ENCODE peak calls at places on chromosomes 13 and 19, in eight cellular contexts. One of them, this sample, is unnamed.

GRCh38 chr13:34913040-34913439 is 29.0 kb upstream of the NBEA start:
- DNase-seq in naive thymus-derived CD8-positive, alpha-beta T cell: no peak
- DNase-seq in esophagus squamous epithelium: no peak
- DNase-seq in activated naive CD4-positive, alpha-beta T cell: no peak
- DNase-seq in A549: no peak
- DNase-seq in iris pigment epithelial cell: peak
- DNase-seq in H9: peak
- DNase-seq in activated gamma-delta T cell treated with anti-CD3 and anti-CD28 coated beads, Interleukin-2, amount 50 U/mL, for 16 hours: no peak
- DNase-seq in this sample: no peak

GRCh38 chr13:106635616-106636015 is 67.7 kb upstream of the ARGLU1 start:
- DNase-seq in A549: no peak
- DNase-seq in activated gamma-delta T cell treated with anti-CD3 and anti-CD28 coated beads, Interleukin-2, amount 50 U/mL, for 16 hours: no peak
- DNase-seq in H9: no peak
- DNase-seq in iris pigment epithelial cell: no peak
- DNase-seq in esophagus squamous epithelium: no peak
- DNase-seq in naive thymus-derived CD8-positive, alpha-beta T cell: no peak
- DNase-seq in activated naive CD4-positive, alpha-beta T cell: no peak
- DNase-seq in this sample: no peak

GRCh38 chr19:48696353-48697010 is 711 bp downstream of the FUT2 start:
- DNase-seq in H9: peak
- DNase-seq in esophagus squamous epithelium: no peak
- DNase-seq in activated gamma-delta T cell treated with anti-CD3 and anti-CD28 coated beads, Interleukin-2, amount 50 U/mL, for 16 hours: no peak
- DNase-seq in iris pigment epithelial cell: no peak
- DNase-seq in activated naive CD4-positive, alpha-beta T cell: no peak
- DNase-seq in A549: no peak
- DNase-seq in naive thymus-derived CD8-positive, alpha-beta T cell: no peak
- DNase-seq in this sample: no peak

GRCh38 chr19:5128932-5129389 is 160.0 kb downstream of the KDM4B start:
- DNase-seq in A549: no peak
- DNase-seq in naive thymus-derived CD8-positive, alpha-beta T cell: no peak
- DNase-seq in esophagus squamous epithelium: no peak
- DNase-seq in activated naive CD4-positive, alpha-beta T cell: no peak
- DNase-seq in H9: no peak
- DNase-seq in activated gamma-delta T cell treated with anti-CD3 and anti-CD28 coated beads, Interleukin-2, amount 50 U/mL, for 16 hours: no peak
- DNase-seq in iris pigment epithelial cell: peak
- DNase-seq in this sample: peak

GRCh38 chr13:59680429-59681024 is 483.2 kb downstream of the DIAPH3 start:
- DNase-seq in A549: no peak
- DNase-seq in naive thymus-derived CD8-positive, alpha-beta T cell: no peak
- DNase-seq in activated gamma-delta T cell treated with anti-CD3 and anti-CD28 coated beads, Interleukin-2, amount 50 U/mL, for 16 hours: no peak
- DNase-seq in H9: no peak
- DNase-seq in iris pigment epithelial cell: peak
- DNase-seq in esophagus squamous epithelium: no peak
- DNase-seq in activated naive CD4-positive, alpha-beta T cell: no peak
- DNase-seq in this sample: no peak

GRCh38 chr13:113393226-113393571 is 29.3 kb upstream of the GRTP1 start:
- DNase-seq in activated naive CD4-positive, alpha-beta T cell: no peak
- DNase-seq in iris pigment epithelial cell: no peak
- DNase-seq in A549: no peak
- DNase-seq in H9: no peak
- DNase-seq in esophagus squamous epithelium: no peak
- DNase-seq in naive thymus-derived CD8-positive, alpha-beta T cell: no peak
- DNase-seq in activated gamma-delta T cell treated with anti-CD3 and anti-CD28 coated beads, Interleukin-2, amount 50 U/mL, for 16 hours: no peak
- DNase-seq in this sample: no peak

GRCh38 chr13:92833071-92833470 is 393.5 kb upstream of the GPC6 start:
- DNase-seq in A549: no peak
- DNase-seq in activated gamma-delta T cell treated with anti-CD3 and anti-CD28 coated beads, Interleukin-2, amount 50 U/mL, for 16 hours: no peak
- DNase-seq in H9: no peak
- DNase-seq in naive thymus-derived CD8-positive, alpha-beta T cell: no peak
- DNase-seq in activated naive CD4-positive, alpha-beta T cell: no peak
- DNase-seq in iris pigment epithelial cell: peak
- DNase-seq in esophagus squamous epithelium: no peak
- DNase-seq in this sample: peak

GRCh38 chr19:45558399-45558878 is 26.2 kb downstream of the OPA3 start:
- DNase-seq in naive thymus-derived CD8-positive, alpha-beta T cell: peak
- DNase-seq in activated gamma-delta T cell treated with anti-CD3 and anti-CD28 coated beads, Interleukin-2, amount 50 U/mL, for 16 hours: peak
- DNase-seq in H9: peak
- DNase-seq in esophagus squamous epithelium: no peak
- DNase-seq in activated naive CD4-positive, alpha-beta T cell: no peak
- DNase-seq in A549: peak
- DNase-seq in iris pigment epithelial cell: peak
- DNase-seq in this sample: no peak

GRCh38 chr19:13788991-13789390 is 6.3 kb upstream of the ZSWIM4 start:
- DNase-seq in activated gamma-delta T cell treated with anti-CD3 and anti-CD28 coated beads, Interleukin-2, amount 50 U/mL, for 16 hours: no peak
- DNase-seq in H9: no peak
- DNase-seq in iris pigment epithelial cell: peak
- DNase-seq in naive thymus-derived CD8-positive, alpha-beta T cell: no peak
- DNase-seq in esophagus squamous epithelium: no peak
- DNase-seq in activated naive CD4-positive, alpha-beta T cell: no peak
- DNase-seq in A549: no peak
- DNase-seq in this sample: no peak

This sample was measured in NCI-H226.